ENCODE peak calls at places on chromosomes 16 and 17, in eight cellular contexts. V is IMR-90, B is gastrocnemius medialis, Y is vagina, U is tibial nerve, I is A549, A is heart left ventricle, N is adrenal gland. E is an unnamed sample.

GRCh38 chr17:36978810-36979584 is 30.2 kb downstream of the AATF start:
- DNase-seq in V (no peak), B (no peak), Y (no peak), U (no peak), I (no peak), A (no peak), N (no peak), E (no peak)

GRCh38 chr17:72116692-72117469 is 3.9 kb upstream of the SOX9 start:
- DNase-seq in V (peak; percentile 30), B (no peak), Y (no peak), U (no peak), I (no peak), A (no peak), N (no peak), E (no peak)

GRCh38 chr17:34683390-34683789 is 104.0 kb downstream of the TMEM132E start:
- DNase-seq in V (no peak), B (no peak), Y (peak; percentile 62), U (no peak), I (no peak), A (no peak), N (no peak), E (no peak)

GRCh38 chr16:46822270-46822669 is 8.7 kb downstream of the C16orf87 start:
- DNase-seq in V (peak; percentile 91), B (no peak), Y (no peak), U (no peak), I (no peak), A (no peak), N (no peak), E (no peak)

GRCh38 chr17:40598021-40598927 is 33.0 kb upstream of the CCR7 start:
- DNase-seq in V (no peak), B (no peak), Y (peak; percentile 72), U (no peak), I (no peak), A (no peak), N (no peak), E (no peak)

GRCh38 chr17:78665952-78666920 is 89.0 kb upstream of the DNAH17 start:
- DNase-seq in V (no peak), B (peak; percentile 15), Y (no peak), U (no peak), I (no peak), A (peak; percentile 51), N (peak; percentile 69), E (no peak)

GRCh38 chr17:69773081-69773480 is 301.9 kb upstream of the KCNJ16 start:
- DNase-seq in V (peak; percentile 43), B (no peak), Y (no peak), U (no peak), I (no peak), A (no peak), N (no peak), E (no peak)

GRCh38 chr17:69326302-69327059 is 452 bp downstream of the ABCA5 start:
- DNase-seq in V (peak; percentile 26), B (no peak), Y (no peak), U (no peak), I (no peak), A (no peak), N (no peak), E (peak; percentile 20)

GRCh38 chr16:89700649-89701424 is 668 bp downstream of the SPATA2L start:
- DNase-seq in V (peak; percentile 24), B (peak; percentile 30), Y (no peak), U (no peak), I (peak; percentile 60), A (peak; percentile 33), N (no peak), E (peak; percentile 51)

GRCh38 chr17:4086041-4086483 is 56.8 kb downstream of the ZZEF1 start:
- DNase-seq in V (no peak), B (no peak), Y (no peak), U (no peak), I (no peak), A (no peak), N (no peak), E (no peak)

GRCh38 chr16:85142771-85143211 is 30.5 kb upstream of the CIBAR2 start:
- DNase-seq in V (no peak), B (no peak), Y (no peak), U (no peak), I (no peak), A (no peak), N (no peak), E (no peak)

GRCh38 chr17:58574025-58574424 is 59.6 kb upstream of the MTMR4 start:
- DNase-seq in V (no peak), B (no peak), Y (no peak), U (no peak), I (no peak), A (no peak), N (no peak), E (no peak)

GRCh38 chr16:2614761-2615191 is 67.5 kb upstream of the KCTD5 start:
- DNase-seq in V (no peak), B (no peak), Y (no peak), U (no peak), I (no peak), A (no peak), N (no peak), E (peak; percentile 3)

GRCh38 chr17:79892457-79893236 is 53.4 kb upstream of the CBX4 start:
- DNase-seq in V (no peak), B (no peak), Y (no peak), U (no peak), I (no peak), A (no peak), N (no peak), E (peak; percentile 43)

GRCh38 chr17:57466042-57466471 is 209.7 kb downstream of the MSI2 start:
- DNase-seq in V (no peak), B (no peak), Y (no peak), U (no peak), I (no peak), A (no peak), N (no peak), E (no peak)

GRCh38 chr16:68065716-68066305 is 19.4 kb upstream of the NFATC3 start:
- DNase-seq in V (peak; percentile 82), B (no peak), Y (peak; percentile 54), U (no peak), I (no peak), A (no peak), N (no peak), E (no peak)

GRCh38 chr17:40901981-40902862 is 17.2 kb upstream of the KRT20 start:
- DNase-seq in V (peak; percentile 71), B (no peak), Y (no peak), U (no peak), I (peak; percentile 96), A (no peak), N (no peak), E (peak; percentile 74)

GRCh38 chr17:68593331-68593710 is 7.8 kb downstream of the FAM20A start:
- DNase-seq in V (no peak), B (no peak), Y (no peak), U (no peak), I (no peak), A (no peak), N (no peak), E (no peak)

DNA sequence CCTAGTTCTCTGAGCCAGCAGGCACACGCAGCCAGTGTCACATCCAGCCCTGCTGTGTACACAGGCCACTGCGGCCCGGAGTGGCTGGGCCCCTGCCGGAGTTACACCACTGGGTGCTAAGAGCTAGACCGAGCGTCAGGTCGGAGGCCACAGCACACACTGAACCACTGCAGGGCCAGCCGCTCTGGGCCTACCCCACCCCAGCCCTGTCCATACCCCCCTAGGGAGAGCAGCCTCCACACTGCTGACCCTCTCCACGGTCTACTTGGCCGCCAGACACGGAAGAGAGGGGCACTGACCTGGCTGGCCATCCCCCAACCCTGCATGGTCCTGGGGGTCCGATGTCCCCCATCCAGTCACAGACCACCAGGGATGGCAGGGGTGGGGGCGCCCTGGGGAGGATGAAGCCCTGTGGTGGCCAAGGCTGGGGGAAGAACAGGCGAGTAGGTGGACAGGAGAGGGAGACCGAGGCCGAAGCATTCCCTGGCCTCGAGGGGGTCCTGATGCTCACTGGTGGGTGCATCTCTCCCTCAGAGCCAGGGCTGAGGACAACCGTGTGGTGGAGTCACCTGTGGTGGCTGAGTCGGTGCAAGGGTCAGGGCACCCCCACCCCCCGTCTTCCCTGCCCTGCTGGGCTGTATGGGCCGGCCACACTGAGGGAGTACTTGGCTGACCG is 34.9 kb upstream of the ZC3H18 start:
- DNase-seq in V (no peak), B (no peak), Y (no peak), U (no peak), I (no peak), A (no peak), N (no peak), E (no peak)
- H3K4me3 ChIP-seq in V (peak overlapping the region; percentile 36), B (peak overlapping the region; percentile 58), Y (peak overlapping the region; percentile 58), U (peak overlapping the region; percentile 42), I (peak overlapping the region; percentile 91), A (peak overlapping the region; percentile 68), N (no peak overlapping the region), E (peak overlapping the region; percentile 60)

GRCh38 chr16:83330251-83330650 is 477.5 kb upstream of the HSBP1 start:
- DNase-seq in V (no peak), B (no peak), Y (no peak), U (no peak), I (no peak), A (no peak), N (no peak), E (no peak)

GRCh38 chr16:83329466-83329865 is 478.3 kb upstream of the HSBP1 start:
- DNase-seq in V (no peak), B (no peak), Y (no peak), U (no peak), I (no peak), A (no peak), N (no peak), E (no peak)

GRCh38 chr16:83328936-83329335 is 478.8 kb upstream of the HSBP1 start:
- DNase-seq in V (no peak), B (no peak), Y (no peak), U (no peak), I (no peak), A (no peak), N (no peak), E (no peak)
- TF ChIP-seq POLR2A in V (no peak), B (no peak), Y (no peak), U (no peak), I (no peak), A (no peak), N (no peak), E (no peak)

GRCh38 chr16:69925311-69925710 is 25.8 kb upstream of the CLEC18A start:
- DNase-seq in V (no peak), B (no peak), Y (no peak), U (no peak), I (no peak), A (no peak), N (no peak), E (no peak)
- H3K4me3 ChIP-seq in V (no peak overlapping the region), B (peak overlapping the region; percentile 23), Y (peak overlapping the region; percentile 28), U (peak overlapping the region; percentile 29), I (no peak overlapping the region), A (peak overlapping the region; percentile 48), N (no peak overlapping the region), E (no peak overlapping the region)

GRCh38 chr17:38545531-38546225 is 60.1 kb downstream of the SRCIN1 start:
- DNase-seq in V (no peak), B (no peak), Y (no peak), U (no peak), I (no peak), A (no peak), N (no peak), E (no peak)

GRCh38 chr17:38547439-38547838 is 58.3 kb downstream of the SRCIN1 start:
- DNase-seq in V (no peak), B (no peak), Y (no peak), U (no peak), I (no peak), A (no peak), N (no peak), E (no peak)

GRCh38 chr17:38544839-38545209 is 60.9 kb downstream of the SRCIN1 start:
- DNase-seq in V (no peak), B (no peak), Y (no peak), U (no peak), I (no peak), A (no peak), N (no peak), E (no peak)

GRCh38 chr17:38544175-38544838 is 61.4 kb downstream of the SRCIN1 start:
- DNase-seq in V (no peak), B (no peak), Y (no peak), U (no peak), I (no peak), A (peak; percentile 16), N (no peak), E (no peak)

GRCh38 chr17:38546396-38546795 is 59.4 kb downstream of the SRCIN1 start:
- DNase-seq in V (no peak), B (no peak), Y (no peak), U (no peak), I (no peak), A (no peak), N (no peak), E (no peak)
- TF ChIP-seq POLR2A in V (no peak), B (no peak), Y (no peak), U (no peak), I (no peak), A (no peak), N (no peak), E (no peak)